ENCODE peak calls at places on chromosomes 1 and 21, in ten cellular contexts. S is sigmoid colon, Y is stomach, C is tibial nerve, M is suprapubic skin, N is K562, W is H1, P is ovary, E is SK-N-SH, V is transverse colon. D is an unnamed sample.

GRCh38 chr1:7334475-7335035 is 436.5 kb upstream of the VAMP3 start:
- DNase-seq in S (no peak), Y (no peak), C (no peak), M (no peak), N (no peak), W (no peak), P (no peak), E (peak; percentile 80), V (peak; percentile 62), D (no peak)

GRCh38 chr1:118100686-118101300 is 84.2 kb downstream of the SPAG17 start:
- DNase-seq in S (no peak), Y (peak; percentile 72), C (no peak), M (no peak), N (no peak), W (no peak), P (no peak), E (no peak), V (no peak), D (peak; percentile 31)

GRCh38 chr1:212010004-212010403 is 25.4 kb downstream of the INTS7 start:
- DNase-seq in S (no peak), Y (no peak), C (no peak), M (no peak), N (no peak), W (no peak), P (no peak), E (no peak), V (no peak), D (no peak)

GRCh38 chr1:232306269-232306911 is 323.5 kb downstream of the SIPA1L2 start:
- DNase-seq in S (peak; percentile 81), Y (peak; percentile 76), C (no peak), M (no peak), N (no peak), W (no peak), P (peak; percentile 50), E (no peak), V (peak; percentile 60), D (peak; percentile 32)

GRCh38 chr1:67921725-67922489 is 88.6 kb upstream of the GNG12 start:
- DNase-seq in S (no peak), Y (no peak), C (no peak), M (no peak), N (peak; percentile 68), W (no peak), P (no peak), E (no peak), V (no peak), D (no peak)

GRCh38 chr1:47611992-47612391 is 174.1 kb downstream of the FOXD2 start:
- DNase-seq in S (no peak), Y (no peak), C (no peak), M (no peak), N (no peak), W (no peak), P (no peak), E (no peak), V (no peak), D (no peak)

GRCh38 chr1:108141604-108142003 is 58.5 kb downstream of the SLC25A24 start:
- DNase-seq in S (no peak), Y (no peak), C (no peak), M (no peak), N (no peak), W (no peak), P (no peak), E (no peak), V (no peak), D (no peak)

GRCh38 chr1:15797614-15798390 is 9.6 kb downstream of the UQCRHL start:
- DNase-seq in S (no peak), Y (peak; percentile 46), C (no peak), M (no peak), N (peak; percentile 11), W (no peak), P (no peak), E (no peak), V (no peak), D (no peak)

GRCh38 chr1:26524181-26524580 is 5.4 kb upstream of the RPS6KA1 start:
- DNase-seq in S (no peak), Y (no peak), C (no peak), M (no peak), N (no peak), W (no peak), P (no peak), E (peak; percentile 8), V (no peak), D (no peak)

GRCh38 chr1:97270508-97271307 is 549.1 kb downstream of the PTBP2 start:
- DNase-seq in S (no peak), Y (no peak), C (no peak), M (no peak), N (no peak), W (no peak), P (no peak), E (peak; percentile 7), V (no peak), D (no peak)

GRCh38 chr1:213119794-213120193 is 68.8 kb downstream of the RPS6KC1 start:
- DNase-seq in S (no peak), Y (no peak), C (no peak), M (no peak), N (no peak), W (no peak), P (no peak), E (no peak), V (no peak), D (no peak)

GRCh38 chr1:35807614-35808375 is at the start of gene AGO4:
- DNase-seq in S (peak; percentile 74), Y (peak; percentile 58), C (no peak), M (peak; percentile 70), N (peak; percentile 67), W (no peak), P (peak; percentile 77), E (peak; percentile 94), V (peak; percentile 55), D (peak; percentile 93)

GRCh38 chr1:79323240-79324025 is 316.9 kb upstream of the ADGRL4 start:
- DNase-seq in S (no peak), Y (no peak), C (no peak), M (no peak), N (no peak), W (no peak), P (no peak), E (no peak), V (no peak), D (no peak)

GRCh38 chr21:17454315-17455027 is 58.4 kb upstream of the CXADR start:
- DNase-seq in S (no peak), Y (no peak), C (peak; percentile 61), M (peak; percentile 73), N (peak; percentile 52), W (peak; percentile 71), P (peak; percentile 76), E (peak; percentile 70), V (no peak), D (no peak)

GRCh38 chr1:203475012-203475981 is at the start of gene PRELP:
- DNase-seq in S (peak; percentile 94), Y (peak; percentile 37), C (peak; percentile 70), M (no peak), N (no peak), W (no peak), P (peak; percentile 70), E (peak; percentile 67), V (peak; percentile 54), D (no peak)

GRCh38 chr1:183090386-183091006 is 67.3 kb downstream of the LAMC1 start:
- DNase-seq in S (peak; percentile 94), Y (no peak), C (peak; percentile 36), M (peak; percentile 72), N (no peak), W (no peak), P (peak; percentile 50), E (no peak), V (peak; percentile 52), D (no peak)
- TF ChIP-seq EP300 in S (no peak), Y (peak; percentile 76), C (peak; percentile 19), M (no peak), N (no peak), W (no peak), P (no peak), E (no peak), V (peak; percentile 25), D (no peak)

GRCh38 chr1:56362994-56363770 is 216.2 kb downstream of the PLPP3 start:
- DNase-seq in S (no peak), Y (no peak), C (no peak), M (no peak), N (no peak), W (no peak), P (no peak), E (peak; percentile 58), V (no peak), D (no peak)
- H3K27ac ChIP-seq in S (no peak overlapping the region), Y (no peak overlapping the region), C (no peak overlapping the region), M (no peak overlapping the region), N (no peak overlapping the region), W (no peak overlapping the region), P (no peak overlapping the region), E (peak overlapping the region; percentile 10), V (no peak overlapping the region), D (no peak overlapping the region)

GRCh38 chr1:201115390-201115937 is 3.2 kb upstream of the CACNA1S start:
- DNase-seq in S (no peak), Y (no peak), C (no peak), M (no peak), N (no peak), W (no peak), P (no peak), E (no peak), V (no peak), D (peak; percentile 66)
- H3K27me3 ChIP-seq in S (peaks cover 10% of the 10 kb centered on the region), Y (no peaks in the 10 kb centered on the region), C (peaks cover 27% of the 10 kb centered on the region), M (peaks cover 9% of the 10 kb centered on the region), N (peaks cover 50% of the 10 kb centered on the region), W (peaks cover 27% of the 10 kb centered on the region), P (no peaks in the 10 kb centered on the region), E (peaks cover 5% of the 10 kb centered on the region), V (peaks cover 4% of the 10 kb centered on the region), D (no peaks in the 10 kb centered on the region)

GRCh38 chr1:229209816-229210215 is 61.1 kb upstream of the RAB4A start:
- DNase-seq in S (no peak), Y (no peak), C (no peak), M (no peak), N (no peak), W (no peak), P (no peak), E (no peak), V (no peak), D (no peak)

GRCh38 chr1:229210844-229211243 is 60.1 kb upstream of the RAB4A start:
- DNase-seq in S (no peak), Y (no peak), C (no peak), M (no peak), N (no peak), W (no peak), P (no peak), E (no peak), V (no peak), D (no peak)

GRCh38 chr1:229208481-229208880 is 62.4 kb upstream of the RAB4A start:
- DNase-seq in S (no peak), Y (no peak), C (no peak), M (no peak), N (no peak), W (no peak), P (no peak), E (no peak), V (no peak), D (no peak)

GRCh38 chr1:229207916-229208315 is 63.0 kb upstream of the RAB4A start:
- DNase-seq in S (no peak), Y (peak; percentile 66), C (no peak), M (no peak), N (no peak), W (no peak), P (no peak), E (no peak), V (no peak), D (no peak)

DNA sequence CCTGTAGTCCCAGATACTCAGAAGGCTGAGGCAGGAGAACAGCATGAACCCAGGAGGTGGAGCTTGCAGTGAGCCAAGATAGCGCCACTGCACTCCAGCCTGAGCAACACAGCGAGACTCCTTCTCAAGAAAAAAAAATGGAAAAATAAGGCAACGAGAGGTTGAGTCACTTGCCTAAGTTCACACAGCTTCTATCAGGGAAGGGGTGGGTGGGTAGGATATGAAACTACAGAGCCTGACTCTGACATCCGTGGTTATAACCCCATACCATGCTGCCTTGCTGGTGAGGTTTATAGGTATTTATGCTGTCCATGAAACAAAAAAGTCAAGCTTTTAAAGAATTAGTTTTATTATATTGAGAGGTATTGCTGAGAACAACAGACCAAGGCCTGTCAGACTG is 61.5 kb upstream of the RAB4A start:
- DNase-seq in S (no peak), Y (no peak), C (no peak), M (no peak), N (no peak), W (no peak), P (no peak), E (no peak), V (no peak), D (no peak)
- TF ChIP-seq EP300 in S (no peak), Y (no peak), C (no peak), M (no peak), N (no peak), W (no peak), P (no peak), E (no peak), V (no peak), D (no peak)